ENCODE peak calls at places on chromosomes 6 and 20, in eight cellular contexts. One of them, this sample, is unnamed.
A peak's percentile ranks its signal among the peaks of the same experiment; 100 is the strongest.

GRCh38 chr20:61805365-61805764 is 260.3 kb downstream of the TAF4 start:
- DNase-seq in GM12865: no peak
- DNase-seq in cardiac septum: no peak
- DNase-seq in activated naive CD4-positive, alpha-beta T cell treated with anti-CD3 and anti-CD28 coated beads for 36 hours: no peak
- DNase-seq in IMR-90: no peak
- DNase-seq in cardiac fibroblast: no peak
- DNase-seq in SHP77: no peak
- DNase-seq in hippocampal formation: no peak
- DNase-seq in this sample: no peak

GRCh38 chr6:26032387-26033131 is 54.7 kb upstream of the HFE start:
- DNase-seq in GM12865: peak; percentile 79
- DNase-seq in cardiac septum: no peak
- DNase-seq in activated naive CD4-positive, alpha-beta T cell treated with anti-CD3 and anti-CD28 coated beads for 36 hours: peak; percentile 52
- DNase-seq in IMR-90: peak; percentile 38
- DNase-seq in cardiac fibroblast: peak; percentile 75
- DNase-seq in SHP77: peak; percentile 58
- DNase-seq in hippocampal formation: no peak
- DNase-seq in this sample: peak; percentile 75

GRCh38 chr20:51803157-51803854 is 985 bp upstream of the SALL4 start:
- DNase-seq in GM12865: no peak
- DNase-seq in cardiac septum: no peak
- DNase-seq in activated naive CD4-positive, alpha-beta T cell treated with anti-CD3 and anti-CD28 coated beads for 36 hours: no peak
- DNase-seq in IMR-90: peak; percentile 6
- DNase-seq in cardiac fibroblast: no peak
- DNase-seq in SHP77: no peak
- DNase-seq in hippocampal formation: no peak
- DNase-seq in this sample: no peak

GRCh38 chr20:31475472-31476312 is 604 bp downstream of the REM1 start:
- DNase-seq in GM12865: no peak
- DNase-seq in cardiac septum: no peak
- DNase-seq in activated naive CD4-positive, alpha-beta T cell treated with anti-CD3 and anti-CD28 coated beads for 36 hours: no peak
- DNase-seq in IMR-90: no peak
- DNase-seq in cardiac fibroblast: no peak
- DNase-seq in SHP77: no peak
- DNase-seq in hippocampal formation: no peak
- DNase-seq in this sample: no peak

GRCh38 chr6:125793863-125794262 is 3.1 kb downstream of the NCOA7 start:
- DNase-seq in GM12865: peak; percentile 52
- DNase-seq in cardiac septum: no peak
- DNase-seq in activated naive CD4-positive, alpha-beta T cell treated with anti-CD3 and anti-CD28 coated beads for 36 hours: no peak
- DNase-seq in IMR-90: no peak
- DNase-seq in cardiac fibroblast: no peak
- DNase-seq in SHP77: no peak
- DNase-seq in hippocampal formation: no peak
- DNase-seq in this sample: no peak

GRCh38 chr6:33384581-33385020 is 7.0 kb upstream of the KIFC1 start:
- DNase-seq in GM12865: no peak
- DNase-seq in cardiac septum: no peak
- DNase-seq in activated naive CD4-positive, alpha-beta T cell treated with anti-CD3 and anti-CD28 coated beads for 36 hours: no peak
- DNase-seq in IMR-90: peak; percentile 80
- DNase-seq in cardiac fibroblast: peak; percentile 80
- DNase-seq in SHP77: no peak
- DNase-seq in hippocampal formation: peak; percentile 3
- DNase-seq in this sample: peak; percentile 77

GRCh38 chr6:113489946-113490345 is 367.2 kb upstream of the MARCKS start:
- DNase-seq in GM12865: no peak
- DNase-seq in cardiac septum: no peak
- DNase-seq in activated naive CD4-positive, alpha-beta T cell treated with anti-CD3 and anti-CD28 coated beads for 36 hours: no peak
- DNase-seq in IMR-90: no peak
- DNase-seq in cardiac fibroblast: no peak
- DNase-seq in SHP77: no peak
- DNase-seq in hippocampal formation: no peak
- DNase-seq in this sample: no peak

GRCh38 chr20:400451-401275 is 7.4 kb upstream of the RBCK1 start:
- DNase-seq in GM12865: no peak
- DNase-seq in cardiac septum: no peak
- DNase-seq in activated naive CD4-positive, alpha-beta T cell treated with anti-CD3 and anti-CD28 coated beads for 36 hours: no peak
- DNase-seq in IMR-90: no peak
- DNase-seq in cardiac fibroblast: no peak
- DNase-seq in SHP77: peak; percentile 58
- DNase-seq in hippocampal formation: peak; percentile 27
- DNase-seq in this sample: no peak

GRCh38 chr6:30760537-30760936 is 16.2 kb upstream of the IER3 start:
- DNase-seq in GM12865: no peak
- DNase-seq in cardiac septum: no peak
- DNase-seq in activated naive CD4-positive, alpha-beta T cell treated with anti-CD3 and anti-CD28 coated beads for 36 hours: no peak
- DNase-seq in IMR-90: no peak
- DNase-seq in cardiac fibroblast: no peak
- DNase-seq in SHP77: no peak
- DNase-seq in hippocampal formation: no peak
- DNase-seq in this sample: no peak

This sample was measured in choroid plexus epithelial cell.